ENCODE peak calls at places on chromosomes 5 and 9, in nine cellular contexts. M is brain microvascular endothelial cell; A is NCI-H460; T is foreskin fibroblast; X is NCI-H146; J is HuH-7.5; N is GM12891; Q is activated CD8-positive, alpha-beta memory T cell treated with anti-CD3 and anti-CD28 coated beads, Interleukin-2, amount 10 ng/mL, durations not matched to agents 7 days and 5 days; Y is H9. V is an unnamed sample.

GRCh38 chr9:75130621-75131020 is 42.3 kb downstream of the OSTF1 start:
- DNase-seq in M (no peak), A (no peak), T (peak; percentile 59), X (no peak), J (no peak), N (no peak), Q (no peak), Y (no peak), V (no peak)

GRCh38 chr5:154757647-154758406 is 2.6 kb downstream of the LARP1 start:
- DNase-seq in M (no peak), A (no peak), T (peak; percentile 55), X (no peak), J (no peak), N (no peak), Q (peak; percentile 50), Y (no peak), V (no peak)

GRCh38 chr5:91266184-91266705 is 116.9 kb downstream of the ARRDC3 start:
- DNase-seq in M (peak; percentile 11), A (peak; percentile 26), T (peak; percentile 53), X (no peak), J (no peak), N (no peak), Q (no peak), Y (no peak), V (peak; percentile 38)

GRCh38 chr9:93223241-93224180 is 39.6 kb downstream of the WNK2 start:
- DNase-seq in M (peak; percentile 41), A (no peak), T (peak; percentile 86), X (no peak), J (no peak), N (no peak), Q (no peak), Y (no peak), V (no peak)

GRCh38 chr5:173454764-173455598 is 126.8 kb upstream of the STC2 start:
- DNase-seq in M (peak; percentile 99), A (peak; percentile 96), T (peak; percentile 97), X (no peak), J (no peak), N (no peak), Q (no peak), Y (no peak), V (peak; percentile 74)

GRCh38 chr5:168334161-168335094 is 43.0 kb downstream of the WWC1 start:
- DNase-seq in M (peak; percentile 47), A (no peak), T (peak; percentile 68), X (peak; percentile 3), J (no peak), N (no peak), Q (no peak), Y (peak; percentile 97), V (no peak)

GRCh38 chr9:6417186-6417585 is 4.2 kb downstream of the UHRF2 start:
- DNase-seq in M (no peak), A (no peak), T (peak; percentile 44), X (no peak), J (no peak), N (no peak), Q (no peak), Y (no peak), V (no peak)

GRCh38 chr9:118395415-118395814 is 691.2 kb downstream of the TLR4 start:
- DNase-seq in M (no peak), A (no peak), T (no peak), X (no peak), J (no peak), N (no peak), Q (no peak), Y (no peak), V (no peak)

GRCh38 chr9:133714606-133715294 is 23.4 kb downstream of the SARDH start:
- DNase-seq in M (peak; percentile 82), A (no peak), T (peak; percentile 35), X (no peak), J (peak; percentile 68), N (no peak), Q (no peak), Y (peak; percentile 34), V (no peak)

GRCh38 chr9:68795411-68795810 is 90.4 kb downstream of the PIP5K1B start:
- DNase-seq in M (no peak), A (no peak), T (no peak), X (no peak), J (no peak), N (no peak), Q (no peak), Y (no peak), V (no peak)

GRCh38 chr5:32539981-32540380 is 45.4 kb upstream of the SUB1 start:
- DNase-seq in M (no peak), A (no peak), T (no peak), X (no peak), J (no peak), N (no peak), Q (no peak), Y (no peak), V (no peak)

GRCh38 chr9:116073826-116074225 is 79.8 kb upstream of the PAPPA start:
- DNase-seq in M (peak; percentile 16), A (no peak), T (peak; percentile 69), X (no peak), J (no peak), N (no peak), Q (no peak), Y (no peak), V (no peak)

GRCh38 chr9:131727795-131728545 is 11.9 kb downstream of the RAPGEF1 start:
- DNase-seq in M (no peak), A (no peak), T (no peak), X (no peak), J (no peak), N (no peak), Q (peak; percentile 64), Y (no peak), V (no peak)

GRCh38 chr5:174419523-174420132 is 304.8 kb upstream of the MSX2 start:
- DNase-seq in M (peak; percentile 87), A (peak; percentile 83), T (peak; percentile 87), X (peak; percentile 37), J (peak; percentile 59), N (peak; percentile 52), Q (peak; percentile 83), Y (peak; percentile 94), V (peak; percentile 76)

GRCh38 chr5:195401-196160 is 4.3 kb downstream of the LRRC14B start:
- DNase-seq in M (no peak), A (no peak), T (no peak), X (no peak), J (no peak), N (no peak), Q (no peak), Y (no peak), V (peak; percentile 52)

GRCh38 chr5:54703568-54704255 is 186.2 kb downstream of the SNX18 start:
- DNase-seq in M (no peak), A (no peak), T (no peak), X (peak; percentile 6), J (no peak), N (no peak), Q (no peak), Y (no peak), V (no peak)

GRCh38 chr5:76953551-76954382 is 922 bp downstream of the CRHBP start:
- DNase-seq in M (no peak), A (no peak), T (peak; percentile 67), X (no peak), J (no peak), N (no peak), Q (no peak), Y (peak; percentile 38), V (no peak)

V was measured in K562.